ENCODE peak calls at places on chromosome 22, in six cellular contexts. V is prostate gland; K is testis; S is skeletal muscle cell; R is pancreas; F is CD4-positive, CD25-positive, alpha-beta regulatory T cell. B is an unnamed sample.

GRCh38 chr22:27764722-27765236 is 36.8 kb downstream of the MN1 start:
- DNase-seq in S (no peak), F (no peak), R (no peak), V (no peak), K (no peak), B (no peak)

GRCh38 chr22:22591348-22592299 is 32.6 kb upstream of the PRAME start:
- DNase-seq in K (no peak), V (no peak), S (no peak), F (no peak), R (no peak), B (no peak)

GRCh38 chr22:39135092-39135896 is 17.2 kb downstream of the CBX7 start:
- DNase-seq in K (no peak), R (no peak), F (no peak), V (peak; percentile 54), S (no peak), B (no peak)

GRCh38 chr22:21665047-21665851 is 563 bp upstream of the PPIL2 start:
- DNase-seq in K (no peak), S (no peak), V (no peak), R (no peak), F (no peak), B (no peak)

GRCh38 chr22:42889290-42889689 is 32.2 kb upstream of the ARFGAP3 start:
- DNase-seq in S (no peak), R (no peak), K (no peak), V (no peak), F (no peak), B (no peak)

GRCh38 chr22:22848364-22848866 is 39.2 kb upstream of the IGLL5 start:
- DNase-seq in S (no peak), F (peak; percentile 57), R (peak; percentile 45), K (peak; percentile 85), V (peak; percentile 65), B (peak; percentile 35)

GRCh38 chr22:23083315-23084021 is 13.1 kb downstream of the GNAZ start:
- DNase-seq in K (no peak), S (no peak), V (no peak), F (no peak), R (no peak), B (no peak)

GRCh38 chr22:32341122-32341740 is 16.4 kb upstream of the RFPL3 start:
- DNase-seq in R (no peak), S (no peak), K (peak; percentile 7), F (no peak), V (no peak), B (no peak)

GRCh38 chr22:38733329-38734202 is 22.2 kb downstream of the SUN2 start:
- DNase-seq in F (no peak), K (peak; percentile 69), V (peak; percentile 67), R (peak; percentile 70), S (no peak), B (no peak)

GRCh38 chr22:27609411-27610029 is 192.0 kb downstream of the MN1 start:
- DNase-seq in V (no peak), K (no peak), F (no peak), R (no peak), S (no peak), B (no peak)

GRCh38 chr22:29581799-29582198 is 886 bp upstream of the NIPSNAP1 start:
- DNase-seq in R (no peak), V (no peak), F (no peak), S (no peak), K (no peak), B (no peak)

GRCh38 chr22:35308480-35308945 is 8.8 kb downstream of the TOM1 start:
- DNase-seq in R (no peak), V (no peak), S (no peak), F (no peak), K (no peak), B (no peak)

GRCh38 chr22:38448945-38449745 is 5.9 kb downstream of the KCNJ4 start:
- DNase-seq in S (no peak), K (peak; percentile 57), F (no peak), V (no peak), R (no peak), B (no peak)

GRCh38 chr22:22408731-22409696 is 99.5 kb downstream of the ZNF280B start:
- DNase-seq in R (no peak), F (no peak), V (no peak), K (peak; percentile 69), S (no peak), B (no peak)

GRCh38 chr22:33883561-33883960 is 36.7 kb downstream of the LARGE1 start:
- DNase-seq in S (no peak), K (no peak), R (no peak), F (no peak), V (no peak), B (no peak)

GRCh38 chr22:24494535-24495364 is at the start of gene UPB1:
- DNase-seq in S (no peak), K (peak; percentile 71), R (no peak), F (no peak), V (no peak), B (no peak)

DNA sequence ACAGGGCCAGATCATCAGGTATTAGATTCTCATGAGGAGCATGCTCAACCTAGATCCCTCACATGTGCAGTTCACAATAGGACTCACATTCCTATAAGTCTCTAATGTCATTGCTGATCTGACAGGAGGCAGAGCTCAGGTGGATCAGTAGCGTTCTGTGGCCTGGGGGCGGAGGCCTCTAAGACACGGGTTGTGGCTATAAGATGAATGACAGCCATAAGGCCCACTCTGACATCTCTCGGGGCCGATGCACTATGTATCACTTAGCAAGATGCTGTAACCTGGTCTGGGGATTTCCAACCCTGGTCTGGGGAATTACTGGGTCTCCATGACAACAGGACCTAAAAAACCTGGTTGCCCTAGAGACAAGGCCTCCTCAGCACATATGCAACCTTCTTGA is 932.7 kb downstream of the TBC1D22A start:
- DNase-seq in F (no peak), V (no peak), K (no peak), R (no peak), S (no peak), B (no peak)
- H3K4me3 ChIP-seq in F (no peak overlapping the region), V (no peak overlapping the region), K (no peak overlapping the region), R (no peak overlapping the region), S (no peak overlapping the region), B (no peak overlapping the region)

GRCh38 chr22:26474687-26475086 is 8.9 kb downstream of the HPS4 start:
- DNase-seq in V (no peak), K (no peak), S (no peak), R (no peak), F (no peak), B (no peak)

GRCh38 chr22:26477341-26477731 is 6.2 kb downstream of the HPS4 start:
- DNase-seq in V (no peak), S (no peak), K (no peak), R (no peak), F (no peak), B (no peak)

GRCh38 chr22:26479792-26480610 is 3.6 kb downstream of the HPS4 start:
- DNase-seq in V (peak; percentile 63), R (no peak), K (no peak), F (no peak), S (no peak), B (no peak)

GRCh38 chr22:26479043-26479791 is 4.4 kb downstream of the HPS4 start:
- DNase-seq in S (no peak), R (no peak), F (no peak), V (peak; percentile 29), K (no peak), B (no peak)

GRCh38 chr22:26476705-26477340 is 6.8 kb downstream of the HPS4 start:
- DNase-seq in F (no peak), V (no peak), R (no peak), S (no peak), K (no peak), B (no peak)
- H3K4me3 ChIP-seq in F (no peak overlapping the region), V (no peak overlapping the region), R (no peak overlapping the region), S (no peak overlapping the region), K (no peak overlapping the region), B (no peak overlapping the region)

DNA sequence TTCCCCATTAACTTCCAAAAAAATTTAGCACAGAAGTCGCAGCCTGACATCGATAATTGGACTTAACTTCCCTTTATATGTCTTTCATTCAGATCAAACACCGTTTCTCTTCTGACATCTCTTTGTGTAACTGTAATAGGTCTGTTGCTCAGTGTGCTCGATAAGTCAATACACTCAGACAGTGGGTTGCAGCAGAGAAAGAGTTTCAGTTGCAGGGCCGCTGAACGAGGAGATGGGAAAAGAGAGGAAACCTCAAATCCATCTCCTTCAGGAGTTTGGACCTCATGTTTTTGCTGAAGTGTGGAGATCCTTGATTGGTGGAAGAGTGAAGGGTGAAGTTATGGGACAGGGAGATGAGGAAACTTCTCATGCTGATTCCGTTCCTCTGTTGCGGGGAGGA is 1.1 kb downstream of the SAMM50 start:
- DNase-seq in F (no peak), V (no peak), S (no peak), K (no peak), R (no peak), B (no peak)
- H3K4me3 ChIP-seq in F (peak overlapping the region; percentile 95), V (peak overlapping the region; percentile 94), S (peak overlapping the region; percentile 94), K (peak overlapping the region; percentile 90), R (peak overlapping the region; percentile 96), B (peak overlapping the region; percentile 91)

GRCh38 chr22:46079093-46079860 is 71.0 kb upstream of the PPARA start:
- DNase-seq in V (no peak), S (no peak), R (no peak), F (no peak), K (peak; percentile 17), B (no peak)

GRCh38 chr22:46081036-46081830 is 69.1 kb upstream of the PPARA start:
- DNase-seq in K (peak; percentile 30), S (no peak), V (no peak), R (no peak), F (no peak), B (no peak)

GRCh38 chr22:46078241-46079092 is 71.9 kb upstream of the PPARA start:
- DNase-seq in F (no peak), R (peak; percentile 74), V (peak; percentile 91), K (peak; percentile 78), S (no peak), B (no peak)

GRCh38 chr22:46081831-46082210 is 68.5 kb upstream of the PPARA start:
- DNase-seq in S (no peak), K (peak; percentile 50), V (no peak), F (no peak), R (no peak), B (no peak)

DNA sequence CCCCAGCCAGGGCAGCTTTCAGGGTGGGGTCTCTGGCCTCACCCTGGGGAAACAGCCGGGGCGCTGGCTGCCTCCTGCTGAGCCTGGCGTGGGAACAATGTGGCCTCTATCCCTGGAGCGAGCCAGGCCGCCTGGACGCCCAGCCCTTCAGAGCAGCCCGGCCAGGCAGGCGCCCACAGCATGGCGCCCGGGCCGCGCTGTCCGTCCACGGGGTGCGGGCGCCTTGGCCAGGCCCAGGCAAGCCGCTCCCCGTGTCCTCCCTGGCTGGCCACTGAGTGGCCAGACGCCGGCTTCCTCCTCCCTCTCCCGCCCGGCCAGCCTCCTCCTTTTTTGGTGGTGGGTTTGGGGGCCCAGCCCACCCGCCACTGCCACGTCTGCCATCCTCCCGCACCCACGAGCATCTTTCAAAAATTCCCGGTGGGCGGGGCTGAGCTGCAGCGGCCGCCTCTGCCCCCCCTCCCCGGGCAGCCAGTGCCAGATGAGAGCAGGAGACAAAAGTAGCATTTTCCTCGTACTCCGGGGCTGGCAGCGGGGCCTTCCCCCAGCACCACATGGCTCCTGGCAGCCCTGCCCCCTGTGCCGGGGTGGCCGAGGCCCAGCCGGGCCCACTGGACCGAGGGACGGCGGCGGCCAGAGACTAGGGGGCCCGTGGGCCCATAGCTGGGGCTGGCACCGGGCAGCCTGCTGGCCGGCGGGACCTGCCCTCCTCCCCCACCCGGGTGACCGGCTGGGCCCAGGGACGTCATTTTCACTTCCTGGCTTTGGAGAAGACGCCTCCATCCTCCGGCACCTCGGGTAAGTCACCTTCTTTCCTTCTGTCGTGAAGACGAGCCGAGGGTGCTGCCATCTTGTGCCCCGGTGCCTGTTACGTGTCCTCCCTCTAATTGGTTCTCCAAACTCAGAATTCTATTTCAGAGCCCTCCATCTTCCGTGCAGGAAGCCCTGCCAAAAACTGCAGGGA is 70.2 kb upstream of the PPARA start:
- DNase-seq in S (no peak), V (peak; percentile 79), F (no peak), K (peak; percentile 90), R (peak; percentile 71), B (no peak)
- H3K4me3 ChIP-seq in S (no peak overlapping the region), V (peak overlapping the region; percentile 30), F (no peak overlapping the region), K (peak overlapping the region; percentile 86), R (peak overlapping the region; percentile 87), B (no peak overlapping the region)

B was measured in effector memory CD4-positive, alpha-beta T cell.